ENCODE peak calls at places on chromosomes 6 and 20, in five cellular contexts. I is CD8-positive, alpha-beta T cell; R is NCI-H510A treated with DMSO at 0.1 percent for 48 hours; W is EH; S is hippocampal formation. P is an unnamed sample.

GRCh38 chr6:162187168-162187935 is 540.2 kb downstream of the PRKN start:
- DNase-seq in I (no peak), R (no peak), W (no peak), S (no peak), P (no peak)

GRCh38 chr6:17501982-17502704 is 98.0 kb upstream of the FAM8A1 start:
- DNase-seq in I (no peak), R (no peak), W (peak; percentile 13), S (no peak), P (no peak)

GRCh38 chr6:84652356-84653026 is 111.9 kb downstream of the TBX18 start:
- DNase-seq in I (no peak), R (no peak), W (peak; percentile 97), S (no peak), P (peak; percentile 83)

GRCh38 chr20:58542411-58543095 is 27.4 kb upstream of the APCDD1L start:
- DNase-seq in I (no peak), R (no peak), W (peak; percentile 53), S (no peak), P (no peak)

GRCh38 chr20:57478176-57478575 is 46.8 kb downstream of the CTCFL start:
- DNase-seq in I (no peak), R (no peak), W (no peak), S (no peak), P (no peak)

GRCh38 chr20:17712708-17713107 is 12.9 kb downstream of the BANF2 start:
- DNase-seq in I (no peak), R (no peak), W (peak; percentile 25), S (no peak), P (no peak)

GRCh38 chr6:44676826-44677433 is 289.4 kb downstream of the CDC5L start:
- DNase-seq in I (no peak), R (no peak), W (no peak), S (no peak), P (no peak)

GRCh38 chr20:5067877-5068276 is 51.9 kb downstream of the PCNA start:
- DNase-seq in I (no peak), R (no peak), W (no peak), S (no peak), P (no peak)

GRCh38 chr20:25011831-25012241 is 19.3 kb upstream of the APMAP start:
- DNase-seq in I (no peak), R (no peak), W (no peak), S (no peak), P (no peak)

GRCh38 chr6:101396552-101397173 is 3.2 kb downstream of the GRIK2 start:
- DNase-seq in I (no peak), R (no peak), W (peak; percentile 76), S (no peak), P (no peak)

GRCh38 chr6:157669747-157670216 is 153.3 kb upstream of the SNX9 start:
- DNase-seq in I (no peak), R (peak; percentile 53), W (peak; percentile 87), S (peak; percentile 17), P (no peak)

GRCh38 chr6:137849076-137849708 is 17.9 kb upstream of the TNFAIP3 start:
- DNase-seq in I (no peak), R (no peak), W (peak; percentile 46), S (no peak), P (no peak)

GRCh38 chr20:49615401-49616153 is 47.6 kb upstream of the PTGIS start:
- DNase-seq in I (no peak), R (no peak), W (peak; percentile 46), S (no peak), P (no peak)

GRCh38 chr6:32114853-32115252 is 5.7 kb upstream of the TNXB start:
- DNase-seq in I (no peak), R (no peak), W (peak; percentile 88), S (no peak), P (peak; percentile 79)

GRCh38 chr20:17936306-17936790 is 32.2 kb downstream of the SNX5 start:
- DNase-seq in I (no peak), R (no peak), W (peak; percentile 54), S (no peak), P (no peak)

P was measured in SW 1271.